ENCODE peak calls at places on chromosome 10, in five cellular contexts. J is HepG2, P is K562, W is GM12878, Z is H1. S is an unnamed sample.

GRCh38 chr10:106682175-106682574 is 482.3 kb downstream of the SORCS1 start:
- DNase-seq in J (no peak), P (no peak), W (no peak), Z (no peak), S (no peak)

GRCh38 chr10:114486938-114487814 is 82.9 kb upstream of the AFAP1L2 start:
- DNase-seq in J (peak; percentile 32), P (no peak), W (no peak), Z (no peak), S (no peak)

GRCh38 chr10:101903827-101904520 is 60.4 kb upstream of the KCNIP2 start:
- DNase-seq in J (no peak), P (no peak), W (peak; percentile 88), Z (no peak), S (no peak)

GRCh38 chr10:42149027-42149700 is 489.2 kb downstream of the ZNF33B start:
- DNase-seq in J (no peak), P (no peak), W (no peak), Z (no peak), S (no peak)

GRCh38 chr10:62961951-62962523 is 145.9 kb upstream of the EGR2 start:
- DNase-seq in J (no peak), P (no peak), W (no peak), Z (no peak), S (no peak)

GRCh38 chr10:501596-501995 is 187.9 kb downstream of the DIP2C start:
- DNase-seq in J (no peak), P (no peak), W (no peak), Z (no peak), S (no peak)

GRCh38 chr10:99339077-99339476 is 9.9 kb downstream of the CNNM1 start:
- DNase-seq in J (peak; percentile 53), P (no peak), W (no peak), Z (no peak), S (no peak)

GRCh38 chr10:100826983-100827818 is 81.8 kb downstream of the PAX2 start:
- DNase-seq in J (no peak), P (peak; percentile 19), W (no peak), Z (peak; percentile 72), S (peak; percentile 61)

GRCh38 chr10:70145166-70145665 is 1.3 kb downstream of the TYSND1 start:
- DNase-seq in J (no peak), P (no peak), W (no peak), Z (no peak), S (peak; percentile 32)

GRCh38 chr10:86265236-86265876 is 101.2 kb downstream of the GRID1 start:
- DNase-seq in J (no peak), P (no peak), W (no peak), Z (peak; percentile 22), S (no peak)

GRCh38 chr10:23095966-23096813 is 811 bp downstream of the MSRB2 start:
- DNase-seq in J (peak; percentile 6), P (no peak), W (no peak), Z (peak; percentile 62), S (peak; percentile 67)

GRCh38 chr10:3118621-3119020 is 51.3 kb downstream of the PFKP start:
- DNase-seq in J (no peak), P (no peak), W (no peak), Z (no peak), S (no peak)

GRCh38 chr10:3117486-3117885 is 50.1 kb downstream of the PFKP start:
- DNase-seq in J (no peak), P (no peak), W (no peak), Z (no peak), S (no peak)

GRCh38 chr10:3122486-3123205 is 49.9 kb downstream of the PITRM1 start:
- DNase-seq in J (no peak), P (no peak), W (no peak), Z (no peak), S (no peak)

GRCh38 chr10:3122034-3122433 is 50.5 kb downstream of the PITRM1 start:
- DNase-seq in J (no peak), P (no peak), W (no peak), Z (no peak), S (no peak)

GRCh38 chr10:3119796-3120459 is 52.6 kb downstream of the PFKP start:
- DNase-seq in J (no peak), P (peak; percentile 51), W (no peak), Z (no peak), S (peak; percentile 60)
- H3K36me3 ChIP-seq in J (no peaks in the 10 kb centered on the region), P (peaks cover 92% of the 10 kb centered on the region), W (peaks cover 31% of the 10 kb centered on the region), Z (peaks cover 61% of the 10 kb centered on the region), S (peaks cover 19% of the 10 kb centered on the region)

GRCh38 chr10:53111529-53111928 is 338.9 kb upstream of the MBL2 start:
- DNase-seq in J (peak; percentile 23), P (no peak), W (no peak), Z (no peak), S (no peak)
- TF ChIP-seq CREB1 in J (no peak), P (no peak), W (no peak), Z (no peak), S (no peak)

GRCh38 chr10:5585517-5586222 is 60.9 kb downstream of the CALML3 start:
- DNase-seq in J (peak; percentile 31), P (no peak), W (no peak), Z (no peak), S (no peak)
- H3K27ac ChIP-seq in J (no peak overlapping the region), P (no peak overlapping the region), W (no peak overlapping the region), Z (no peak overlapping the region), S (no peak overlapping the region)

GRCh38 chr10:26361946-26362345 is 76.2 kb upstream of the APBB1IP start:
- DNase-seq in J (no peak), P (no peak), W (no peak), Z (no peak), S (no peak)

GRCh38 chr10:26361351-26361750 is 76.8 kb upstream of the APBB1IP start:
- DNase-seq in J (no peak), P (no peak), W (no peak), Z (no peak), S (no peak)

GRCh38 chr10:26355241-26355640 is 82.9 kb upstream of the APBB1IP start:
- DNase-seq in J (no peak), P (no peak), W (no peak), Z (no peak), S (no peak)

GRCh38 chr10:26357203-26357602 is 80.9 kb upstream of the APBB1IP start:
- DNase-seq in J (no peak), P (no peak), W (peak; percentile 25), Z (no peak), S (no peak)

DNA sequence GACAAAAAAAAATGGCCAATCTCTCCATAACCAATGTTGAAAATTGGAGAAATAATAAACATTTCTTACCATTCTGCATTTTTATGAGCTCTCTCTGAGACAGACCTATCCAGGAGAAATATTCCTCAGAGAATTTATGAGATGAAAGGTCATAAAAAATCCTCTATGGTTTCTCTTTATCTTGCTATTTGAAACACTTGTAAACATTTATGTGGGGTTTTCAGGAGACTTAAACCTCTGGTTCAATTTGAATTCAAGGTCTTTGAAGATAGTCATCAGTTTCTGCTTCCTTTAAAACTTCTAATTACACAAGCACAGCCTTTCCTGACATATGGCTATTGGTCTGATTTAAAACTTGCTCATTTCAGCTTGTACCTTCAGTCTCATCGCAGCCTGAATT is 78.5 kb upstream of the APBB1IP start:
- DNase-seq in J (no peak), P (no peak), W (no peak), Z (no peak), S (no peak)
- H3K36me3 ChIP-seq in J (no peaks in the 10 kb centered on the region), P (no peaks in the 10 kb centered on the region), W (no peaks in the 10 kb centered on the region), Z (no peaks in the 10 kb centered on the region), S (no peaks in the 10 kb centered on the region)

GRCh38 chr10:35959103-35959740 is 317.1 kb upstream of the FZD8 start:
- DNase-seq in J (no peak), P (no peak), W (no peak), Z (no peak), S (no peak)

GRCh38 chr10:35963685-35964084 is 321.6 kb upstream of the FZD8 start:
- DNase-seq in J (no peak), P (no peak), W (no peak), Z (no peak), S (no peak)

GRCh38 chr10:35961501-35961900 is 319.4 kb upstream of the FZD8 start:
- DNase-seq in J (no peak), P (no peak), W (no peak), Z (no peak), S (no peak)
- TF ChIP-seq CREB1 in J (no peak), P (no peak), W (no peak), Z (no peak), S (no peak)

GRCh38 chr10:11874568-11875182 is 51.5 kb downstream of the PROSER2 start:
- DNase-seq in J (peak; percentile 80), P (peak; percentile 89), W (peak; percentile 8), Z (peak; percentile 82), S (peak; percentile 89)

GRCh38 chr10:11876805-11877395 is 53.7 kb downstream of the PROSER2 start:
- DNase-seq in J (no peak), P (no peak), W (no peak), Z (no peak), S (no peak)

GRCh38 chr10:11877506-11877905 is 54.4 kb downstream of the PROSER2 start:
- DNase-seq in J (no peak), P (no peak), W (no peak), Z (no peak), S (no peak)

GRCh38 chr10:11875183-11875498 is 52.0 kb downstream of the PROSER2 start:
- DNase-seq in J (no peak), P (peak; percentile 61), W (no peak), Z (peak; percentile 58), S (peak; percentile 55)

DNA sequence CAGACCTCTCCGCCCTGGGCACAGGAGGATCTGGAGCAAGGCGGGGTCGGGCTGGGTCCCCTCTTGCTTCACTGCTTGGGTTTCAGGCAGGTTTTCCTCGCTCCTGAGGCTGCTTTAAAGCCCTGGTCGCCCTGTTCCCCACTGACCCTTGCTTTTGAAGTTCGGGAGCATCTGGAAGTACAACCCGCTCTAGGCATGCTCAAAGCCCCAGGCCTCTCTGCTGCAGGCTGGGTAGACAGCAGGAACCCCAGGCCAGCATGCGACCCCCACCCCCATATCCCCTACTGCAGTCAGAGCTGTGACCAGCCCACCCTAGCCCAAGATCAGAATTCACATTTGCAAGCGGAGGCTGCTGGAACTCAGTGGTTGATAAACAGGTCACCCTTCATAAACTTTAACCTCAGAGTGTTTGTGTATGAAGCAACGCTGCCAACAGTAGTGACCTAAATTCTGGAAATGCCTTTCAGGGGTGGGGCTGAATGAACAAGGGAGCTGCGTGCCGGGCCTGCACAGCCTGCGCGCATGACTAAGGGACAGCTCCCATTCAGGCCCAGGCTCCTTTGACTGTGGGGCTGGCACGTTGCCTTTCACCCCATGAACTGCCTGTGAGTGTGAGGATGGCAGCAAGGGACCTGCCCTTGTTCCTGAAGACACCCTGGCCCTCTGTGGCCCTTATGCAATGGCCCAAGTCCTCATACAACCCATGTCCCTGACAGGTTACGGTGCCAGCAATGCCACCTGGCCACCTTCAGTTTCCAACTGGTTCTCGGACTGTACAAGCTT is 52.5 kb downstream of the PROSER2 start:
- DNase-seq in J (peak; percentile 96), P (peak; percentile 75), W (no peak), Z (no peak), S (peak; percentile 58)
- H3K27ac ChIP-seq in J (peak overlapping the region; percentile 94), P (peak overlapping the region; percentile 80), W (no peak overlapping the region), Z (peak overlapping the region; percentile 69), S (no peak overlapping the region)

GRCh38 chr10:93413252-93413689 is 68.9 kb downstream of the MYOF start:
- DNase-seq in J (no peak), P (no peak), W (no peak), Z (no peak), S (no peak)

GRCh38 chr10:93410697-93411348 is 71.3 kb downstream of the MYOF start:
- DNase-seq in J (no peak), P (no peak), W (no peak), Z (no peak), S (no peak)

GRCh38 chr10:93415693-93416092 is 66.4 kb downstream of the MYOF start:
- DNase-seq in J (no peak), P (no peak), W (no peak), Z (no peak), S (no peak)

GRCh38 chr10:93408788-93409187 is 73.3 kb downstream of the MYOF start:
- DNase-seq in J (peak; percentile 10), P (no peak), W (no peak), Z (no peak), S (no peak)

GRCh38 chr10:93412801-93413200 is 69.3 kb downstream of the MYOF start:
- DNase-seq in J (no peak), P (no peak), W (no peak), Z (no peak), S (no peak)
- H3K36me3 ChIP-seq in J (no peaks in the 10 kb centered on the region), P (no peaks in the 10 kb centered on the region), W (no peaks in the 10 kb centered on the region), Z (no peaks in the 10 kb centered on the region), S (no peaks in the 10 kb centered on the region)

S was measured in GM23338.